ENCODE peak calls at places on chromosomes 2 and 18, in eight cellular contexts. One of them, this sample, is unnamed.

GRCh38 chr18:58753976-58754375 is 82.7 kb downstream of the MALT1 start:
- DNase-seq in fibroblast of the aortic adventitia: no peak
- DNase-seq in fibroblast of lung: no peak
- DNase-seq in skeletal muscle cell: no peak
- DNase-seq in tibial nerve: no peak
- DNase-seq in astrocyte: no peak
- DNase-seq in left lung: no peak
- DNase-seq in AG04450: no peak
- DNase-seq in this sample: no peak

GRCh38 chr18:13048061-13048605 is 57.0 kb downstream of the CEP192 start:
- DNase-seq in fibroblast of the aortic adventitia: no peak
- DNase-seq in fibroblast of lung: no peak
- DNase-seq in skeletal muscle cell: no peak
- DNase-seq in tibial nerve: no peak
- DNase-seq in astrocyte: no peak
- DNase-seq in left lung: no peak
- DNase-seq in AG04450: no peak
- DNase-seq in this sample: no peak

GRCh38 chr2:239164281-239164871 is 236.4 kb downstream of the HDAC4 start:
- DNase-seq in fibroblast of the aortic adventitia: no peak
- DNase-seq in fibroblast of lung: peak; percentile 0
- DNase-seq in skeletal muscle cell: no peak
- DNase-seq in tibial nerve: peak; percentile 5
- DNase-seq in astrocyte: no peak
- DNase-seq in left lung: peak; percentile 69
- DNase-seq in AG04450: no peak
- DNase-seq in this sample: peak; percentile 42

GRCh38 chr2:200127852-200128251 is 172.5 kb downstream of the MAIP1 start:
- DNase-seq in fibroblast of the aortic adventitia: peak; percentile 29
- DNase-seq in fibroblast of lung: peak; percentile 22
- DNase-seq in skeletal muscle cell: peak; percentile 73
- DNase-seq in tibial nerve: no peak
- DNase-seq in astrocyte: no peak
- DNase-seq in left lung: no peak
- DNase-seq in AG04450: peak; percentile 33
- DNase-seq in this sample: no peak

GRCh38 chr2:101628050-101628392 is 69.5 kb upstream of the MAP4K4 start:
- DNase-seq in fibroblast of the aortic adventitia: no peak
- DNase-seq in fibroblast of lung: no peak
- DNase-seq in skeletal muscle cell: no peak
- DNase-seq in tibial nerve: no peak
- DNase-seq in astrocyte: no peak
- DNase-seq in left lung: no peak
- DNase-seq in AG04450: no peak
- DNase-seq in this sample: no peak

GRCh38 chr2:73104933-73105332 is 7.8 kb downstream of the RAB11FIP5 start:
- DNase-seq in fibroblast of the aortic adventitia: no peak
- DNase-seq in fibroblast of lung: no peak
- DNase-seq in skeletal muscle cell: no peak
- DNase-seq in tibial nerve: no peak
- DNase-seq in astrocyte: no peak
- DNase-seq in left lung: no peak
- DNase-seq in AG04450: no peak
- DNase-seq in this sample: no peak

GRCh38 chr2:182649316-182649715 is 66.7 kb upstream of the DNAJC10 start:
- DNase-seq in fibroblast of the aortic adventitia: peak; percentile 50
- DNase-seq in fibroblast of lung: peak; percentile 37
- DNase-seq in skeletal muscle cell: peak; percentile 8
- DNase-seq in tibial nerve: no peak
- DNase-seq in astrocyte: peak; percentile 24
- DNase-seq in left lung: no peak
- DNase-seq in AG04450: no peak
- DNase-seq in this sample: no peak

GRCh38 chr2:143171817-143172216 is 42.6 kb downstream of the ARHGAP15 start:
- DNase-seq in fibroblast of the aortic adventitia: peak; percentile 10
- DNase-seq in fibroblast of lung: peak; percentile 16
- DNase-seq in skeletal muscle cell: no peak
- DNase-seq in tibial nerve: no peak
- DNase-seq in astrocyte: no peak
- DNase-seq in left lung: no peak
- DNase-seq in AG04450: no peak
- DNase-seq in this sample: no peak

DNA sequence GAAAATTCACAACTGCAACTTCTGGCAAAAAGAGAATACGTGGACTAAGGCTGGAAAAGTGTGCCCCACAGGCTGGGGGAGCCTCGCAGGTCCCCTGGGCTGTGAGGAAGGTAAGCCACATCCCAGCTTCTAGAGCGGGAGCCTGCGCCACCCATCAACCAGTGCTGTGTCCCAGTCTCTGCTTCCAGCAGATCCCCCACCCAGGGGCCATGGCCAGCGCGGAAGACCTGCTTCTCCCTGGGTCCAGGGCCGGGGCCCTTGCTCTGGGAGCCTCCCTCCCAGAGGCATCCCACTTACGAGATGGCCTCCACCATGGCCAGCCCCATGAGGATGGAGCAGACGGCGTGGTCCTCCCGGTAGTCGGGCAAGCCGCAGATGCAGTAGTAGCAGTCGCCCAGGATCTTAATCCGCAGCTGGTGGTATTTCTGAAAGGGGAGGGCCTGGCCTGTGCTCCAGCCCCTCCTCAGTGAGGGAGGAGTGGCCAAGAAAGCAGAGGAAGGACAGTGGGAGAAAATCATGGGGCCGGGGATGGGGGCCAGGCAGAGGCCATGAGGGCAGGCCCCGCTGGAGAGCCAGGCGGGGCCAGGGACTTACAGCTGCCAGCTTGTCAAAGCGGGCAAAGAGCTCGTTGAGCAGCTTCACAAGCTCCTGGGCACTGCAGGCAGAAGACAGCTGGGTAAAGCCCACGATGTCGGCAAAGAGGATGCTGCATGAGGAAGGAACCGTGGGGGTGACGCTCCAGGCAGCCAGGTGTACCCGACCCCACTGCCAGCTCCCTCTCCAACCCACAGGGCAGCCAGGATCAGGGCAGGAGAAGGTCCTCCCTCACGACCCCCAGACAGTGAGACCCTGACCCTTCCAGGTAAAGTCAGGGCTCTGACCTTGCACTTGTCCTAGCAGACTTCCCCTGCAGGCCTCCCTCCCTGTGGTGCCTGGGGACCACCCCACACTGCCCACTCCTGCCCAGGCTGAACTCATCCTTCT is 48.0 kb downstream of the CENPO start:
- DNase-seq in fibroblast of the aortic adventitia: no peak
- DNase-seq in fibroblast of lung: no peak
- DNase-seq in skeletal muscle cell: no peak
- DNase-seq in tibial nerve: no peak
- DNase-seq in astrocyte: no peak
- DNase-seq in left lung: no peak
- DNase-seq in AG04450: no peak
- DNase-seq in this sample: peak; percentile 44
- H3K4me3 ChIP-seq in fibroblast of the aortic adventitia: no peak overlapping the region
- H3K4me3 ChIP-seq in fibroblast of lung: no peak overlapping the region
- H3K4me3 ChIP-seq in skeletal muscle cell: no peak overlapping the region
- H3K4me3 ChIP-seq in tibial nerve: no peak overlapping the region
- H3K4me3 ChIP-seq in astrocyte: no peak overlapping the region
- H3K4me3 ChIP-seq in left lung: no peak overlapping the region
- H3K4me3 ChIP-seq in AG04450: no peak overlapping the region
- H3K4me3 ChIP-seq in this sample: no peak overlapping the region

GRCh38 chr2:69163556-69163955 is 150.6 kb downstream of the ANTXR1 start:
- DNase-seq in fibroblast of the aortic adventitia: no peak
- DNase-seq in fibroblast of lung: no peak
- DNase-seq in skeletal muscle cell: no peak
- DNase-seq in tibial nerve: no peak
- DNase-seq in astrocyte: no peak
- DNase-seq in left lung: no peak
- DNase-seq in AG04450: no peak
- DNase-seq in this sample: no peak
- H3K4me3 ChIP-seq in fibroblast of the aortic adventitia: no peak overlapping the region
- H3K4me3 ChIP-seq in fibroblast of lung: no peak overlapping the region
- H3K4me3 ChIP-seq in skeletal muscle cell: no peak overlapping the region
- H3K4me3 ChIP-seq in tibial nerve: no peak overlapping the region
- H3K4me3 ChIP-seq in astrocyte: no peak overlapping the region
- H3K4me3 ChIP-seq in left lung: no peak overlapping the region
- H3K4me3 ChIP-seq in AG04450: no peak overlapping the region
- H3K4me3 ChIP-seq in this sample: no peak overlapping the region

GRCh38 chr2:218961229-218961628 is 1.8 kb downstream of the CDK5R2 start:
- DNase-seq in fibroblast of the aortic adventitia: no peak
- DNase-seq in fibroblast of lung: no peak
- DNase-seq in skeletal muscle cell: no peak
- DNase-seq in tibial nerve: no peak
- DNase-seq in astrocyte: no peak
- DNase-seq in left lung: no peak
- DNase-seq in AG04450: no peak
- DNase-seq in this sample: no peak

GRCh38 chr2:218961651-218962570 is 2.4 kb downstream of the CDK5R2 start:
- DNase-seq in fibroblast of the aortic adventitia: no peak
- DNase-seq in fibroblast of lung: no peak
- DNase-seq in skeletal muscle cell: no peak
- DNase-seq in tibial nerve: no peak
- DNase-seq in astrocyte: no peak
- DNase-seq in left lung: no peak
- DNase-seq in AG04450: no peak
- DNase-seq in this sample: no peak

GRCh38 chr2:218964041-218964771 is 4.7 kb downstream of the CDK5R2 start:
- DNase-seq in fibroblast of the aortic adventitia: peak; percentile 80
- DNase-seq in fibroblast of lung: peak; percentile 88
- DNase-seq in skeletal muscle cell: peak; percentile 35
- DNase-seq in tibial nerve: no peak
- DNase-seq in astrocyte: peak; percentile 87
- DNase-seq in left lung: no peak
- DNase-seq in AG04450: peak; percentile 65
- DNase-seq in this sample: no peak

GRCh38 chr2:218962859-218963492 is 3.5 kb downstream of the CDK5R2 start:
- DNase-seq in fibroblast of the aortic adventitia: peak; percentile 70
- DNase-seq in fibroblast of lung: peak; percentile 80
- DNase-seq in skeletal muscle cell: no peak
- DNase-seq in tibial nerve: no peak
- DNase-seq in astrocyte: peak; percentile 71
- DNase-seq in left lung: no peak
- DNase-seq in AG04450: no peak
- DNase-seq in this sample: peak; percentile 65

DNA sequence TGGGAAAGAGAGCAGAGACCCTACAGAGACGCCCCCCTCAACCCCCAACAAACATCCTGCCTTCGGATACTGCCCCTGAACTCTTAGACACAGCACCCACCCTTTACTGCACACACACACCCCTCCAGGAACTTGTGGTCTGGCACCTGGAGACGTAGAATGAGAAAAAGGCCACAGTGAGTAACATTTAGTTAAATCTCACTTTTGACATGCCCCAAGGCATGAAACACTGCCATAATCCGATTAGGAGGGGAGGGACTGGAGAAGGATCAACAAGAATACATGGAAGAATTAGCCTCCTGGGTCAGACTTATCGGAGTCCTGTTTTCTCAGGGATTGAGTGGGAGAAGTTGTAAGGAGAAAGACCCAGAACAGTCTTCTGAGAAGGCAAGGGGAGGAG is 4.1 kb downstream of the CDK5R2 start:
- DNase-seq in fibroblast of the aortic adventitia: peak; percentile 8
- DNase-seq in fibroblast of lung: peak; percentile 36
- DNase-seq in skeletal muscle cell: no peak
- DNase-seq in tibial nerve: no peak
- DNase-seq in astrocyte: peak; percentile 12
- DNase-seq in left lung: no peak
- DNase-seq in AG04450: no peak
- DNase-seq in this sample: no peak
- H3K4me3 ChIP-seq in fibroblast of the aortic adventitia: peak overlapping the region; percentile 9
- H3K4me3 ChIP-seq in fibroblast of lung: peak overlapping the region; percentile 48
- H3K4me3 ChIP-seq in skeletal muscle cell: no peak overlapping the region
- H3K4me3 ChIP-seq in tibial nerve: no peak overlapping the region
- H3K4me3 ChIP-seq in astrocyte: peak overlapping the region; percentile 20
- H3K4me3 ChIP-seq in left lung: no peak overlapping the region
- H3K4me3 ChIP-seq in AG04450: peak overlapping the region; percentile 32
- H3K4me3 ChIP-seq in this sample: no peak overlapping the region

DNA sequence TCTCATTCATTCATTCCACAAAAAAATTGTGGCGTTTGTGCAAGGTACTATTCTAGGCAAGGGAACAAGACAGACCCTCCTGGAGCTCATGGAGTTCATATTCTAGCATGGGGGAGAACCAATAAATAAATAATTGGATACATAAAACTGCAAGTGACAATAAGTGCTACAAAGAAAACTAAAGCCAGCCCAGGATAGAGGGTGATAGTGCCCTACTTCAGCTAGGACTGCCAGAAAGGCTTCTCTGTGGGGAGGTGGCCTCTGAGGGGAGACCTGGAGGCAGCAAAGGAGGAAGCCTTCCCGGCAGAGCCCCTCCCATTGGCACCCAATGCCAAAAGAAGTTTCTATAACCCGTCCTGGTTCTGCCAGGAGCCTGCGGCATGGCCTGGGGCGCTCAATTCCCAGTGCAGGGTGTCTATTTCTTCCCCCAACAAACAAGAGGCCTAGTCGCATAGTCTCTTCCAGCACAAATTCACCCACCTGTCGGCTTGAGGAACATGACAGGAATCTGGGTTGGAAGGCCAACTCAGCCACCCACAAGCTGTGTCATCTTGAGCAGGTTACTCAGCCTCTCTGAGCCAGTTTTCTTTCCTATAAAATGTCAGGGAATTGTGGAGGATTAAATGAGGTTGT is 94.4 kb downstream of the ZFP36L2 start:
- DNase-seq in fibroblast of the aortic adventitia: no peak
- DNase-seq in fibroblast of lung: no peak
- DNase-seq in skeletal muscle cell: no peak
- DNase-seq in tibial nerve: no peak
- DNase-seq in astrocyte: no peak
- DNase-seq in left lung: no peak
- DNase-seq in AG04450: no peak
- DNase-seq in this sample: no peak
- H3K4me3 ChIP-seq in fibroblast of the aortic adventitia: no peak overlapping the region
- H3K4me3 ChIP-seq in fibroblast of lung: no peak overlapping the region
- H3K4me3 ChIP-seq in skeletal muscle cell: no peak overlapping the region
- H3K4me3 ChIP-seq in tibial nerve: no peak overlapping the region
- H3K4me3 ChIP-seq in astrocyte: no peak overlapping the region
- H3K4me3 ChIP-seq in left lung: no peak overlapping the region
- H3K4me3 ChIP-seq in AG04450: no peak overlapping the region
- H3K4me3 ChIP-seq in this sample: no peak overlapping the region

GRCh38 chr18:23235336-23235735 is 100.1 kb downstream of the CABLES1 start:
- DNase-seq in fibroblast of the aortic adventitia: no peak
- DNase-seq in fibroblast of lung: no peak
- DNase-seq in skeletal muscle cell: no peak
- DNase-seq in tibial nerve: no peak
- DNase-seq in astrocyte: no peak
- DNase-seq in left lung: no peak
- DNase-seq in AG04450: no peak
- DNase-seq in this sample: no peak

GRCh38 chr18:23235860-23236259 is 100.6 kb downstream of the CABLES1 start:
- DNase-seq in fibroblast of the aortic adventitia: no peak
- DNase-seq in fibroblast of lung: no peak
- DNase-seq in skeletal muscle cell: no peak
- DNase-seq in tibial nerve: no peak
- DNase-seq in astrocyte: no peak
- DNase-seq in left lung: no peak
- DNase-seq in AG04450: no peak
- DNase-seq in this sample: no peak

GRCh38 chr18:23237524-23238151 is 102.4 kb downstream of the CABLES1 start:
- DNase-seq in fibroblast of the aortic adventitia: peak; percentile 62
- DNase-seq in fibroblast of lung: peak; percentile 73
- DNase-seq in skeletal muscle cell: no peak
- DNase-seq in tibial nerve: no peak
- DNase-seq in astrocyte: peak; percentile 55
- DNase-seq in left lung: peak; percentile 88
- DNase-seq in AG04450: no peak
- DNase-seq in this sample: peak; percentile 51

GRCh38 chr18:23238152-23238531 is 102.9 kb downstream of the CABLES1 start:
- DNase-seq in fibroblast of the aortic adventitia: peak; percentile 86
- DNase-seq in fibroblast of lung: peak; percentile 92
- DNase-seq in skeletal muscle cell: peak; percentile 61
- DNase-seq in tibial nerve: no peak
- DNase-seq in astrocyte: peak; percentile 89
- DNase-seq in left lung: no peak
- DNase-seq in AG04450: no peak
- DNase-seq in this sample: no peak

GRCh38 chr18:23236876-23237468 is 101.7 kb downstream of the CABLES1 start:
- DNase-seq in fibroblast of the aortic adventitia: no peak
- DNase-seq in fibroblast of lung: no peak
- DNase-seq in skeletal muscle cell: no peak
- DNase-seq in tibial nerve: no peak
- DNase-seq in astrocyte: no peak
- DNase-seq in left lung: no peak
- DNase-seq in AG04450: no peak
- DNase-seq in this sample: no peak
- H3K4me3 ChIP-seq in fibroblast of the aortic adventitia: no peak overlapping the region
- H3K4me3 ChIP-seq in fibroblast of lung: no peak overlapping the region
- H3K4me3 ChIP-seq in skeletal muscle cell: no peak overlapping the region
- H3K4me3 ChIP-seq in tibial nerve: no peak overlapping the region
- H3K4me3 ChIP-seq in astrocyte: no peak overlapping the region
- H3K4me3 ChIP-seq in left lung: no peak overlapping the region
- H3K4me3 ChIP-seq in AG04450: no peak overlapping the region
- H3K4me3 ChIP-seq in this sample: no peak overlapping the region

This sample was measured in psoas muscle.